ENCODE peak calls at places on chromosomes 16 and 17, in eight cellular contexts. K is IMR-90, Z is HCT116, X is heart left ventricle, O is HepG2, R is right lobe of liver, Q is body of pancreas, G is GM12878. C is an unnamed sample.
A peak's percentile ranks its signal among the peaks of the same experiment; 100 is the strongest.

GRCh38 chr17:39702901-39703893 is 3.3 kb downstream of the ERBB2 start:
- ATAC-seq in Z (no peak), Q (no peak), K (no peak), G (peak; percentile 93), X (no peak), R (peak; percentile 76), O (peak; percentile 73), C (no peak)

GRCh38 chr17:76234354-76234679 is 6.0 kb downstream of the RNF157 start:
- ATAC-seq in Q (no peak), K (no peak), R (no peak), G (peak; percentile 95), Z (no peak), O (no peak), X (no peak), C (no peak)

GRCh38 chr17:8650119-8650499 is 19.6 kb upstream of the MYH10 start:
- ATAC-seq in K (no peak), X (no peak), Q (no peak), R (no peak), G (no peak), Z (no peak), O (no peak), C (no peak)

GRCh38 chr16:83059237-83059636 is 432.5 kb downstream of the CDH13 start:
- ATAC-seq in Z (no peak), R (no peak), G (no peak), O (no peak), K (no peak), X (no peak), Q (no peak), C (no peak)

GRCh38 chr16:22671301-22672076 is 142.5 kb upstream of the HS3ST2 start:
- ATAC-seq in Z (no peak), O (no peak), G (no peak), Q (no peak), R (no peak), X (no peak), K (no peak), C (no peak)

GRCh38 chr17:614637-615546 is 99.7 kb downstream of the VPS53 start:
- ATAC-seq in R (no peak), G (no peak), O (no peak), Q (no peak), K (no peak), Z (no peak), X (no peak), C (no peak)

GRCh38 chr16:81576696-81577095 is 132.1 kb downstream of the CMIP start:
- ATAC-seq in Q (no peak), G (no peak), X (no peak), K (no peak), R (no peak), Z (no peak), O (no peak), C (no peak)

GRCh38 chr16:85613609-85614337 is 651 bp downstream of the GSE1 start:
- ATAC-seq in G (no peak), Q (no peak), R (no peak), Z (no peak), O (peak; percentile 1), K (no peak), X (no peak), C (no peak)

GRCh38 chr17:44967026-44967906 is 837 bp downstream of the C1QL1 start:
- ATAC-seq in X (no peak), R (no peak), Z (no peak), K (no peak), G (no peak), Q (no peak), O (no peak), C (no peak)

GRCh38 chr16:80744856-80745255 is 59.5 kb downstream of the CDYL2 start:
- ATAC-seq in K (no peak), G (peak; percentile 38), O (no peak), X (no peak), Z (no peak), R (no peak), Q (no peak), C (no peak)

GRCh38 chr17:335691-336090 is 16.9 kb downstream of the RPH3AL start:
- ATAC-seq in X (no peak), K (no peak), R (no peak), Q (no peak), O (no peak), G (no peak), Z (no peak), C (no peak)

GRCh38 chr16:69595127-69596036 is 29.6 kb downstream of the NFAT5 start:
- ATAC-seq in Q (no peak), O (peak; percentile 59), X (no peak), R (no peak), Z (no peak), K (peak; percentile 60), G (no peak), C (no peak)

GRCh38 chr17:44197980-44198720 is 1.5 kb downstream of the ATXN7L3 start:
- ATAC-seq in X (no peak), Z (peak; percentile 43), O (no peak), K (peak; percentile 2), G (peak; percentile 45), R (no peak), Q (no peak), C (no peak)

GRCh38 chr17:30074726-30075125 is 41.9 kb upstream of the NSRP1 start:
- ATAC-seq in X (no peak), O (no peak), Z (no peak), Q (no peak), R (no peak), G (no peak), K (no peak), C (no peak)

GRCh38 chr16:66619534-66620418 is 15.3 kb downstream of the CMTM3 start:
- ATAC-seq in O (no peak), X (no peak), K (no peak), G (peak; percentile 65), Q (no peak), Z (no peak), R (no peak), C (no peak)

GRCh38 chr16:66619036-66619435 is 14.5 kb downstream of the CMTM3 start:
- ATAC-seq in Q (no peak), G (no peak), K (peak; percentile 31), X (no peak), O (no peak), Z (no peak), R (no peak), C (no peak)

GRCh38 chr16:66617010-66617434 is 12.5 kb downstream of the CMTM3 start:
- ATAC-seq in K (no peak), Z (no peak), X (no peak), G (no peak), R (peak; percentile 82), Q (no peak), O (peak; percentile 46), C (no peak)

GRCh38 chr16:66617728-66618127 is 13.2 kb downstream of the CMTM3 start:
- ATAC-seq in G (no peak), Q (peak; percentile 18), K (no peak), X (no peak), R (peak; percentile 20), O (peak; percentile 39), Z (no peak), C (no peak)

DNA sequence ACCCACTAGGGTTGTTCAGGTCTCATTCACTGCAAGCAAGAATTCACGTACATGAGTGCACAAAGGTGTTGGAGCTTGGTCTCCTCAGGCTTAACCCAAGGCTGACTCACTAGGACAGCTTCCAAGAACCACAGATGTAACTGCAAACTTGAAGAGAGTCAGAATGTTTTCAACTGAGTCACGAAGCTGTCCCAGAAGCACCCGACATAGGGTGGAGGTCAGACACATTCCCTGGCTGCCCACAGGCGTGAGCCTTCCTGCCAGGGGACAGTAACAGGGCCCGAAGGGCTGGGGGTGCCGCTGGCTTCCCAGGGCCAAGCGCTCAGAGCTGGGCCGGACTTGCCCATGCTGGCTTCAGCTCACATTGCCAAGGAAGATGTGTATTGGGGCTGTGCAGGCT is 14.1 kb downstream of the CMTM3 start:
- ATAC-seq in O (no peak), Q (no peak), G (no peak), K (peak; percentile 90), Z (peak; percentile 96), X (no peak), R (no peak), C (peak; percentile 80)
- TF ChIP-seq POLR2A in O (no peak), Q (no peak), G (no peak), K (no peak), Z (no peak), X (no peak), R (no peak), C (no peak)

GRCh38 chr17:57665696-57666095 is 79.4 kb downstream of the CCDC182 start:
- ATAC-seq in G (no peak), Q (no peak), R (no peak), Z (no peak), K (no peak), X (no peak), O (no peak), C (no peak)
- H3K4me1 ChIP-seq in G (no peaks in the 10 kb centered on the region), Q (peaks cover 15% of the 10 kb centered on the region), R (no peaks in the 10 kb centered on the region), Z (peaks cover 12% of the 10 kb centered on the region), K (peaks cover 17% of the 10 kb centered on the region), X (peaks cover 2% of the 10 kb centered on the region), O (no peaks in the 10 kb centered on the region), C (no peaks in the 10 kb centered on the region)

DNA sequence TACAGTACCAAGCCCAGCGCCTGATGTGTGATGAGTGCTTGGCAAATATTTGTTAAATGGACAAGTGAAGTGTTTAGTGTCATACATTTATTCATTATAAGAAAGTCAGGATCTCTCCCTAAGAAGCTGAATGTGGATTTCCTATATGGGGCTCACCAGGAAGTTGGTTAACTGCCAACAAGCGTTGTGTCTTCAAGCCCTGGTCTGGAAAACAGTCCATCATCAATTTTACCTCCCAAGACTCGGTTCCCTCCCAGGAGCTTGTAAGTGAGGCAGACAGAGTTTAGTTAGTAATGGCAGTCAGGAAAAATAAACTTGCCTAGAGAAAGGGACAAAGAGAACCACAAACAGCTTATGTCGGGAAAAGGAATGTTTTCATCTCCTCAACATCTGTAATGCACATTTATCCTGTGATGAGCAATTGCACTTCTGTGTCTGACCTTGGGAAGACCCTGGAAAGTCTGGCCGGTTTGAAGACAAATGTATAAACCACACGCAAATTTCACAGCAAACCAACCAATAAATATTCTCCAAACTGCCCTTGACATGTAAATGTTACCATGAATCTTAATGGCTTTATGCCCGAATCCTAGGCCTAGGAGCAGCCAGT is 28.3 kb downstream of the C16orf95 start:
- ATAC-seq in X (no peak), Q (no peak), Z (no peak), K (peak; percentile 77), G (no peak), O (no peak), R (no peak), C (no peak)
- TF ChIP-seq POLR2A in X (no peak), Q (no peak), Z (no peak), K (no peak), G (no peak), O (no peak), R (no peak), C (no peak)

GRCh38 chr16:56258508-56259424 is 67.5 kb downstream of the GNAO1 start:
- ATAC-seq in G (no peak), Q (no peak), Z (no peak), K (peak; percentile 19), R (no peak), O (peak; percentile 80), X (no peak), C (no peak)

GRCh38 chr16:56262148-56262878 is 71.0 kb downstream of the GNAO1 start:
- ATAC-seq in G (no peak), X (no peak), O (no peak), R (no peak), K (no peak), Q (no peak), Z (peak; percentile 46), C (no peak)

GRCh38 chr16:56262879-56263245 is 71.6 kb downstream of the GNAO1 start:
- ATAC-seq in Q (no peak), O (no peak), K (no peak), G (no peak), R (no peak), Z (no peak), X (no peak), C (no peak)

GRCh38 chr16:56259425-56259779 is 68.1 kb downstream of the GNAO1 start:
- ATAC-seq in K (no peak), Z (no peak), O (no peak), G (no peak), R (no peak), Q (no peak), X (no peak), C (no peak)

GRCh38 chr16:56260378-56260987 is 69.2 kb downstream of the GNAO1 start:
- ATAC-seq in Q (no peak), O (no peak), Z (no peak), X (no peak), G (no peak), K (no peak), R (no peak), C (no peak)
- H3K4me1 ChIP-seq in Q (no peaks in the 10 kb centered on the region), O (peaks cover 50% of the 10 kb centered on the region), Z (no peaks in the 10 kb centered on the region), X (no peaks in the 10 kb centered on the region), G (no peaks in the 10 kb centered on the region), K (peaks cover 2% of the 10 kb centered on the region), R (peaks cover 2% of the 10 kb centered on the region), C (peaks cover 42% of the 10 kb centered on the region)